ENCODE peak calls at places on chromosomes 5 and 9, in nine cellular contexts. A is CD4-positive, alpha-beta T cell; K is GM13976; L is cardiac fibroblast; U is endothelial cell; R is foreskin fibroblast; Z is spleen; F is A549; Q is hepatocyte. P is an unnamed sample.

GRCh38 chr5:111853748-111854147 is 96.8 kb upstream of the NREP start:
- DNase-seq in A (no peak), K (no peak), L (peak), U (no peak), R (peak), Z (no peak), F (no peak), Q (peak), P (peak)

GRCh38 chr5:139855451-139855850 is 59.8 kb downstream of the PSD2 start:
- DNase-seq in A (no peak), K (no peak), L (no peak), U (no peak), R (no peak), Z (peak), F (no peak), Q (no peak), P (no peak)

GRCh38 chr9:92180669-92181181 is 65.5 kb upstream of the SPTLC1 start:
- DNase-seq in A (no peak), K (peak), L (peak), U (no peak), R (peak), Z (no peak), F (no peak), Q (peak), P (no peak)

GRCh38 chr5:159038907-159039306 is 60.8 kb downstream of the EBF1 start:
- DNase-seq in A (no peak), K (no peak), L (peak), U (no peak), R (peak), Z (no peak), F (no peak), Q (no peak), P (no peak)

GRCh38 chr9:126417684-126418083 is 91.1 kb downstream of the MVB12B start:
- DNase-seq in A (no peak), K (no peak), L (no peak), U (no peak), R (no peak), Z (no peak), F (no peak), Q (no peak), P (no peak)

GRCh38 chr9:80320480-80320879 is 748.7 kb downstream of the TLE4 start:
- DNase-seq in A (no peak), K (no peak), L (no peak), U (no peak), R (no peak), Z (no peak), F (no peak), Q (no peak), P (no peak)

GRCh38 chr9:89138463-89139390 is 39.9 kb downstream of the SHC3 start:
- DNase-seq in A (no peak), K (no peak), L (peak), U (no peak), R (peak), Z (no peak), F (no peak), Q (no peak), P (no peak)

GRCh38 chr5:178346607-178347334 is 114.2 kb upstream of the PHYKPL start:
- DNase-seq in A (no peak), K (no peak), L (no peak), U (no peak), R (no peak), Z (peak), F (no peak), Q (no peak), P (no peak)

GRCh38 chr5:51559921-51560658 is 176.8 kb downstream of the ISL1 start:
- DNase-seq in A (no peak), K (no peak), L (no peak), U (no peak), R (no peak), Z (no peak), F (no peak), Q (no peak), P (no peak)

GRCh38 chr9:20407013-20407412 is 215.3 kb downstream of the MLLT3 start:
- DNase-seq in A (no peak), K (no peak), L (peak), U (no peak), R (no peak), Z (no peak), F (no peak), Q (no peak), P (no peak)
- TF ChIP-seq CTCF in A (no peak), K (no peak), L (no peak), U (no peak), R (no peak), Z (no peak), F (no peak), Q (no peak), P (no peak)

DNA sequence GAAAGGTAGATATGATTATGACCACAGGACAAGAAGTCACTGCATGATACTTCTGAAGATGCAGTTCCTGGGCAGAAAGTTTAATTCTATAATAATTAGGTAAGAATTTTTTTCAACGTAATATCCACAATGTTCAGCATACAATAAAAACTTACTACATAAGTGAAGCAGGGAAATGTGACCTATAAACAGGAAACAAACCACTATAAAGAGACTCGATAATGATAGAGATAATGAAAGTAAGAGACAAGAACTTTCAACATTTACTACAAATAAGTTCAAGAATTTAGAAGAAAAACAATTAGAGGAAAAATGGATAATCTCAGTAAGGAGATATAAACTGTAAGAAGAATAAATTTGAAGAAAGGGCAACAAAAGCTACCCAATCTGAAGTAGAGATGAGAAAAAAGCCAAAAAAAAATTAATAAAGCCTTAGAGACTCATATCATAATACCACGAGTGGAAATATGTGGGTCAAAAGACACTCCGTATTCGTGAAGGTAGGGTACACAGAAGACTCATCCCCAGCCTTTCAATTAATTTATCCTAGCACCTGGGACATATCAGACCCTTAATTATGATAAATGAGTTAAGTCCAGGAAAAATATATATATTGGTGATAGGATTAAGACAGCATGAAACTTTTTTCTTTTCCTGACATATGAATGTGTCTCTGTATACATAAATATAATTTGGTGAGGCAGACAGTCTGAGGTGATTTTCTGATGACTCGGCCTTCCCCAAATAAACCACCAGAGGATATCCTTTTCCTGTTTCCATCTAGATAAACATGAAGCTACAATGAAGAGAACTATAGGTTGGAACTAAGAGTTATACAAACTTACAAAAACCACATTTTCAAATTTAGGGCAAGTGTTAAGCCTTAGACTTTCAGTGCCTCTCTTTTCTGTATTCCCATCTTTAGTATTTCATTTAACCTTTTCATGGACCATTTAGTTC is 120.4 kb downstream of the RAPGEF6 start:
- DNase-seq in A (no peak), K (peak), L (peak), U (no peak), R (no peak), Z (no peak), F (no peak), Q (no peak), P (peak)
- TF ChIP-seq CTCF in A (peak), K (no peak), L (peak), U (no peak), R (no peak), Z (no peak), F (no peak), Q (no peak), P (no peak)

GRCh38 chr9:34256987-34257585 is 72.0 kb downstream of the KIF24 start:
- DNase-seq in A (no peak), K (no peak), L (no peak), U (no peak), R (no peak), Z (no peak), F (no peak), Q (no peak), P (peak)

GRCh38 chr9:34253460-34253837 is 74.6 kb downstream of the UBAP1 start:
- DNase-seq in A (no peak), K (no peak), L (peak), U (no peak), R (peak), Z (no peak), F (peak), Q (peak), P (no peak)

GRCh38 chr9:34254141-34254913 is 74.7 kb downstream of the KIF24 start:
- DNase-seq in A (no peak), K (no peak), L (peak), U (no peak), R (peak), Z (no peak), F (peak), Q (peak), P (no peak)

GRCh38 chr9:34256104-34256503 is 73.0 kb downstream of the KIF24 start:
- DNase-seq in A (no peak), K (no peak), L (no peak), U (no peak), R (no peak), Z (no peak), F (no peak), Q (no peak), P (peak)

GRCh38 chr9:34254966-34255825 is 73.9 kb downstream of the KIF24 start:
- DNase-seq in A (no peak), K (no peak), L (peak), U (no peak), R (no peak), Z (no peak), F (no peak), Q (no peak), P (no peak)
- TF ChIP-seq CTCF in A (no peak), K (no peak), L (no peak), U (no peak), R (no peak), Z (no peak), F (no peak), Q (no peak), P (no peak)

GRCh38 chr9:124293712-124294504 is 36.2 kb downstream of the NEK6 start:
- DNase-seq in A (no peak), K (no peak), L (no peak), U (no peak), R (no peak), Z (no peak), F (no peak), Q (no peak), P (peak)
- TF ChIP-seq CTCF in A (no peak), K (no peak), L (peak), U (no peak), R (no peak), Z (no peak), F (no peak), Q (no peak), P (peak)

P was measured in activated CD8-positive, alpha-beta T cell treated with anti-CD3 and anti-CD28 coated beads for 36 hours.